ENCODE peak calls at places on chromosomes 13 and 19, in five cellular contexts. One of them, this sample, is unnamed.

GRCh38 chr13:37788346-37788745 is 81.2 kb downstream of the TRPC4 start:
- DNase-seq in choroid plexus epithelial cell: peak; percentile 54
- DNase-seq in activated CD4-positive, alpha-beta T cell treated with anti-CD3 and anti-CD28 coated beads, Interleukin-2, amount 50 U/mL, for 24 hours: no peak
- DNase-seq in left cardiac atrium: no peak
- DNase-seq in stimulated activated naive CD8-positive, alpha-beta T cell treated with anti-CD3 and anti-CD28 coated beads, Interleukin-15, Interleukin-2, amounts not matched to agents 100 U/mL and 50 U/mL, for 24 hours: no peak
- DNase-seq in this sample: no peak

GRCh38 chr19:6424190-6424938 is at the start of gene KHSRP:
- DNase-seq in stimulated activated naive CD8-positive, alpha-beta T cell treated with anti-CD3 and anti-CD28 coated beads, Interleukin-15, Interleukin-2, amounts not matched to agents 100 U/mL and 50 U/mL, for 24 hours: peak; percentile 49
- DNase-seq in choroid plexus epithelial cell: no peak
- DNase-seq in activated CD4-positive, alpha-beta T cell treated with anti-CD3 and anti-CD28 coated beads, Interleukin-2, amount 50 U/mL, for 24 hours: no peak
- DNase-seq in left cardiac atrium: peak; percentile 100
- DNase-seq in this sample: no peak

GRCh38 chr13:44231786-44232516 is 141.7 kb upstream of the SERP2 start:
- DNase-seq in stimulated activated naive CD8-positive, alpha-beta T cell treated with anti-CD3 and anti-CD28 coated beads, Interleukin-15, Interleukin-2, amounts not matched to agents 100 U/mL and 50 U/mL, for 24 hours: no peak
- DNase-seq in activated CD4-positive, alpha-beta T cell treated with anti-CD3 and anti-CD28 coated beads, Interleukin-2, amount 50 U/mL, for 24 hours: no peak
- DNase-seq in choroid plexus epithelial cell: peak; percentile 99
- DNase-seq in left cardiac atrium: peak; percentile 71
- DNase-seq in this sample: no peak

GRCh38 chr19:1057185-1057857 is 9.6 kb upstream of the ARHGAP45 start:
- DNase-seq in choroid plexus epithelial cell: peak; percentile 70
- DNase-seq in activated CD4-positive, alpha-beta T cell treated with anti-CD3 and anti-CD28 coated beads, Interleukin-2, amount 50 U/mL, for 24 hours: no peak
- DNase-seq in left cardiac atrium: peak; percentile 9
- DNase-seq in stimulated activated naive CD8-positive, alpha-beta T cell treated with anti-CD3 and anti-CD28 coated beads, Interleukin-15, Interleukin-2, amounts not matched to agents 100 U/mL and 50 U/mL, for 24 hours: no peak
- DNase-seq in this sample: no peak

GRCh38 chr19:48970923-48971395 is 5.8 kb downstream of the FTL start:
- DNase-seq in stimulated activated naive CD8-positive, alpha-beta T cell treated with anti-CD3 and anti-CD28 coated beads, Interleukin-15, Interleukin-2, amounts not matched to agents 100 U/mL and 50 U/mL, for 24 hours: peak; percentile 92
- DNase-seq in activated CD4-positive, alpha-beta T cell treated with anti-CD3 and anti-CD28 coated beads, Interleukin-2, amount 50 U/mL, for 24 hours: peak; percentile 69
- DNase-seq in choroid plexus epithelial cell: peak; percentile 88
- DNase-seq in left cardiac atrium: peak; percentile 88
- DNase-seq in this sample: no peak

GRCh38 chr19:6060600-6061391 is 49.5 kb downstream of the RFX2 start:
- DNase-seq in choroid plexus epithelial cell: no peak
- DNase-seq in activated CD4-positive, alpha-beta T cell treated with anti-CD3 and anti-CD28 coated beads, Interleukin-2, amount 50 U/mL, for 24 hours: no peak
- DNase-seq in left cardiac atrium: no peak
- DNase-seq in stimulated activated naive CD8-positive, alpha-beta T cell treated with anti-CD3 and anti-CD28 coated beads, Interleukin-15, Interleukin-2, amounts not matched to agents 100 U/mL and 50 U/mL, for 24 hours: peak; percentile 46
- DNase-seq in this sample: no peak

GRCh38 chr13:97058896-97059295 is 64.6 kb upstream of the OXGR1 start:
- DNase-seq in activated CD4-positive, alpha-beta T cell treated with anti-CD3 and anti-CD28 coated beads, Interleukin-2, amount 50 U/mL, for 24 hours: no peak
- DNase-seq in left cardiac atrium: no peak
- DNase-seq in choroid plexus epithelial cell: peak; percentile 48
- DNase-seq in stimulated activated naive CD8-positive, alpha-beta T cell treated with anti-CD3 and anti-CD28 coated beads, Interleukin-15, Interleukin-2, amounts not matched to agents 100 U/mL and 50 U/mL, for 24 hours: no peak
- DNase-seq in this sample: no peak

GRCh38 chr13:71368301-71368700 is 498.7 kb downstream of the DACH1 start:
- DNase-seq in choroid plexus epithelial cell: no peak
- DNase-seq in stimulated activated naive CD8-positive, alpha-beta T cell treated with anti-CD3 and anti-CD28 coated beads, Interleukin-15, Interleukin-2, amounts not matched to agents 100 U/mL and 50 U/mL, for 24 hours: no peak
- DNase-seq in activated CD4-positive, alpha-beta T cell treated with anti-CD3 and anti-CD28 coated beads, Interleukin-2, amount 50 U/mL, for 24 hours: no peak
- DNase-seq in left cardiac atrium: no peak
- DNase-seq in this sample: no peak